ENCODE peak calls at places on chromosome 17, in ten cellular contexts. R is right lobe of liver, F is testis, D is adrenal gland, W is K562, U is lower leg skin, Z is esophagus muscularis mucosa, S is heart left ventricle, J is ovary, G is body of pancreas. I is an unnamed sample.

GRCh38 chr17:36934759-36935630 is 2.3 kb upstream of the LHX1 start:
- DNase-seq in R (no peak), F (no peak), D (no peak), W (peak; percentile 64), U (peak; percentile 85), Z (no peak), S (no peak), J (no peak), G (no peak), I (no peak)

GRCh38 chr17:78993981-78994671 is 14.4 kb upstream of the LGALS3BP start:
- DNase-seq in R (peak; percentile 48), F (peak; percentile 14), D (peak; percentile 24), W (no peak), U (peak; percentile 76), Z (no peak), S (peak; percentile 14), J (no peak), G (no peak), I (no peak)

GRCh38 chr17:48711128-48711527 is 11.2 kb downstream of the PRAC1 start:
- DNase-seq in R (no peak), F (no peak), D (no peak), W (peak; percentile 4), U (peak; percentile 28), Z (no peak), S (no peak), J (no peak), G (no peak), I (no peak)

GRCh38 chr17:65809366-65809765 is 247.9 kb upstream of the AXIN2 start:
- DNase-seq in R (no peak), F (no peak), D (no peak), W (no peak), U (no peak), Z (no peak), S (no peak), J (no peak), G (no peak), I (no peak)

GRCh38 chr17:32111141-32111771 is 31.0 kb upstream of the RHOT1 start:
- DNase-seq in R (no peak), F (peak; percentile 64), D (peak; percentile 54), W (peak; percentile 46), U (no peak), Z (no peak), S (peak; percentile 80), J (peak; percentile 76), G (peak; percentile 40), I (no peak)

GRCh38 chr17:9531080-9531479 is 44.5 kb downstream of the STX8 start:
- DNase-seq in R (no peak), F (no peak), D (no peak), W (no peak), U (no peak), Z (no peak), S (no peak), J (no peak), G (no peak), I (no peak)

GRCh38 chr17:60142872-60143499 is 6.8 kb upstream of the CA4 start:
- DNase-seq in R (peak; percentile 82), F (peak; percentile 92), D (peak; percentile 92), W (peak; percentile 69), U (peak; percentile 93), Z (no peak), S (peak; percentile 87), J (peak; percentile 66), G (peak; percentile 88), I (peak; percentile 91)

GRCh38 chr17:15351925-15352324 is 10.5 kb upstream of the TEKT3 start:
- DNase-seq in R (no peak), F (peak; percentile 31), D (peak; percentile 62), W (no peak), U (no peak), Z (no peak), S (no peak), J (no peak), G (peak; percentile 13), I (peak; percentile 54)

GRCh38 chr17:70405492-70406220 is 236.3 kb downstream of the KCNJ2 start:
- DNase-seq in R (no peak), F (no peak), D (no peak), W (no peak), U (no peak), Z (no peak), S (no peak), J (no peak), G (no peak), I (peak; percentile 29)

DNA sequence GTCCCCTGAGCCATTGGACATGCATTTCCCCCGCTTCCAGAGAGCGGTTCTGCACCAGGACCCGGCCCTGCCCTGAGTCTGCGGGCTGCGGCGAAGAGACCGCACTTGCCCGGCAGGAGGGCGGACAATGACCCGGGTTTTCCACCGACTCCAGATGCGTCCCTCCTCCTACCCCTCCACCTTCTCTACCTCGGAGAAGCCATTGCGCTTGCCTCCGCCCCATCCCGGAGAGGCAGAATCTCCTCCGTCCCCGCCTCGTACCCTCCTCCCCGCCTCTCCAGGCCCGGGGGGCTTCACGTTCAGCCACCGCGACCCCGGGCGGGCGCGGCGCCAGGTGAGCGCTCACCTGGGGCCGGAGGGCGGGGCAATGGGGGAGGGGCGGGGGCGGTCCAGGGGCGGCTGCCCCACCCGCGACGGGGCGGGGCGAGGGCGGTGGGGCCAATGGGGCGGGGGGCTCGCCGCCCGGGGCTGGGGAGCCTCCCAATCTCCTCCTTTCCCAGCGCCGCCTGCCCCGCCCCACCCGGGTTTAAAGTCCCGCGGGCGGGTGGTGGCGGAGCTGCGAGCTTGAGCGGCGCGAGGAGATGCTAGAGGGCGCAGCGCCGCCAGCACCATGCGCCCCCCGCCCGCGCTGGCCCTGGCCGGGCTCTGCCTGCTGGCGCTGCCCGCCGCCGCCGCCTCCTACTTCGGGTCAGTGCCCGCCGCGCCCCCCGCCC is at the start of gene WNT9B:
- DNase-seq in R (peak; percentile 74), F (peak; percentile 30), D (no peak), W (peak; percentile 93), U (no peak), Z (no peak), S (no peak), J (no peak), G (peak; percentile 69), I (no peak)
- TF ChIP-seq POLR2A in R (no peak), F (no peak), D (no peak), W (no peak), U (no peak), Z (no peak), S (no peak), J (no peak), G (no peak), I (no peak)

DNA sequence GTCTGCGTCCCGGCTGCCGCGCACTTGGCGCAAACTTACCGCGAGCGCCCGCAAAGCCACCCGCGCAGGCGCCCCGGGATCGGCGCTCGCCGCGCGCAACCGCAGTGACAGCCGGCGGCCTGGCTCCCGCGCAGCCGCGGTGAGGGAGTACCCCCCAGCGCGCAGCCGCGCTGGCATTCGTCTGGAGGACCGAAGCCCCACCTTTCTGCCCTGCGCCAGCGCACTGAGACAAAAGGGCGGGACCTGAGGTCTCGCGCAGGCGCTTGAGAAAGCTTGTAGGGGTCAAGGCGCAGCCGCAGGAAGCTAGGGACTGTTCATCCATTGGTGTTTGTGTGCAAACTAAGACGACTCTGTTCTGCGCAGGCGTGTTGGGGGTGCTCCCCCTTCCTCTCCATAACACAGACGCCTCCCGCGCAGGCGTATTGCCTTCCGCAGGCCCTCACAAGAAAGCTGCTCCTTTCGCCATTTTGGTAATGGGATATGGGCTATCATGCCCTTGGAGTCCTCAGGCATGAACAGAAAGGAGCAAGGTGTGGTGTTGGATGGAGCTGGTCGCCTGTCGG is at the start of gene PHF12:
- DNase-seq in R (peak; percentile 100), F (peak; percentile 99), D (peak; percentile 100), W (peak; percentile 97), U (peak; percentile 100), Z (peak; percentile 100), S (peak; percentile 100), J (peak; percentile 99), G (peak; percentile 100), I (peak; percentile 98)
- TF ChIP-seq POLR2A in R (peak; percentile 76), F (peak; percentile 37), D (peak; percentile 34), W (peak; percentile 93), U (peak; percentile 71), Z (peak; percentile 72), S (peak; percentile 72), J (peak; percentile 87), G (peak; percentile 88), I (peak; percentile 72)

DNA sequence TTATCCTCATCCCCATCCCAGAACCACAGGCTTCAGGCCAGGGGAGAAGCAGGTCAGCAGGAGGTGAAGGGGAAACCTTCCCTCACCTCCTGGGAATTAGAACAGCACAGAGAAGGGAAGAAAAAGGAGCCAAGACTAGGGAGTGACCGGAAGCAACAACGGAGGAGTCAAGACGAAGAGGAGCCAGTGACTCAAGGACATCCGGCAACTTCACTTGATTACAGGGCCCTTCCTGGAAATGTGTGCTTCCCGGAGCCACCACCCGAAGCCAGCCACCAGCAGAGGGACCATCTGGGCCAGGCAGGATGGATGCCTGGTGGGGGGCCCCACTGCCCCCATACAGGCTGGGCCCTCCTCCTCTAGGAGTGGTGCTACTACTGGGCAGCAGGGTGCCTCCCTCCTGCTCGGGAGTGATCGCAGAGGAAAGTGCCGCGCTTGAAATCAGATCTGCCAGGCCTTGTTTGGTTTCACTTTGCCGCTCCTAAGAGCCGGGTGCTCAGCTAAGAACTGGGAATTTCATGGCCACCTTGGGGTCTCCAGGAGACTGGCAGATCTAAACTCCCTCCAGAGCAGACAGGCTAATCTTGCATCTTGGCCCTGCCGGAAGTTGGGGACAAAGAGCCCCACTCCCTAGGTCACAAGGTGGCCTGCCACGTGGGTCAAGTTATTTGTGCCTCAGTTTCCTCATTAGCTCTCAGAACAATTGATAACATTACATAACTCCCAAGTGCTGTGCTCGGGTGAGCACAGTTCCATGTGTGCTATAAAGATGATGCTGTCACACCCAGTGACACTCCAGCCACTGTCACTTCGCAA is 6.6 kb downstream of the CDC42EP4 start:
- DNase-seq in R (no peak), F (peak; percentile 85), D (peak; percentile 80), W (peak; percentile 66), U (peak; percentile 91), Z (peak; percentile 95), S (peak; percentile 80), J (peak; percentile 77), G (peak; percentile 64), I (peak; percentile 73)
- TF ChIP-seq POLR2A in R (peak; percentile 28), F (no peak), D (no peak), W (peak; percentile 65), U (no peak), Z (no peak), S (peak; percentile 14), J (peak; percentile 25), G (peak; percentile 32), I (peak; percentile 26)

GRCh38 chr17:8148560-8148959 is 3.6 kb downstream of the PER1 start:
- DNase-seq in R (no peak), F (no peak), D (no peak), W (no peak), U (no peak), Z (no peak), S (no peak), J (no peak), G (peak; percentile 13), I (no peak)

GRCh38 chr17:8150194-8151119 is 1.7 kb downstream of the PER1 start:
- DNase-seq in R (no peak), F (no peak), D (peak; percentile 61), W (no peak), U (peak; percentile 85), Z (no peak), S (peak; percentile 48), J (peak; percentile 63), G (peak; percentile 18), I (no peak)

GRCh38 chr17:8147805-8148404 is 4.3 kb downstream of the PER1 start:
- DNase-seq in R (no peak), F (no peak), D (no peak), W (no peak), U (no peak), Z (no peak), S (no peak), J (no peak), G (no peak), I (no peak)

GRCh38 chr17:8151120-8151640 is 1.0 kb downstream of the PER1 start:
- DNase-seq in R (peak; percentile 93), F (peak; percentile 93), D (peak; percentile 96), W (peak; percentile 70), U (peak; percentile 98), Z (peak; percentile 96), S (peak; percentile 94), J (peak; percentile 96), G (peak; percentile 86), I (no peak)

GRCh38 chr17:8149419-8150193 is 2.6 kb downstream of the PER1 start:
- DNase-seq in R (peak; percentile 46), F (no peak), D (peak; percentile 53), W (no peak), U (peak; percentile 87), Z (no peak), S (no peak), J (no peak), G (peak; percentile 19), I (no peak)
- TF ChIP-seq POLR2A in R (no peak), F (no peak), D (no peak), W (no peak), U (no peak), Z (no peak), S (no peak), J (no peak), G (no peak), I (no peak)

I was measured in H54.